ENCODE peak calls at places on chromosomes 11 and 22, in six cellular contexts. U, Y, R, I, P and E are unnamed samples.

GRCh38 chr11:86101493-86101892 is 32.6 kb upstream of the PICALM start:
- DNase-seq in U (no peak), Y (peak; percentile 54), R (no peak), I (no peak), P (no peak), E (no peak)

GRCh38 chr11:96863520-96863919 is 473.7 kb downstream of the JRKL start:
- DNase-seq in U (no peak), Y (no peak), R (no peak), I (no peak), P (no peak), E (no peak)

GRCh38 chr11:93225642-93226041 is 27.9 kb upstream of the SLC36A4 start:
- DNase-seq in U (no peak), Y (peak; percentile 16), R (no peak), I (no peak), P (no peak), E (no peak)

GRCh38 chr11:126421243-126421642 is 65.8 kb downstream of the ST3GAL4 start:
- DNase-seq in U (no peak), Y (no peak), R (no peak), I (no peak), P (no peak), E (peak; percentile 75)

GRCh38 chr11:75654314-75654713 is 14.5 kb downstream of the MAP6 start:
- DNase-seq in U (no peak), Y (peak; percentile 84), R (no peak), I (no peak), P (no peak), E (no peak)

GRCh38 chr11:18698341-18699268 is at the start of gene TMEM86A:
- DNase-seq in U (peak; percentile 90), Y (peak; percentile 60), R (peak; percentile 98), I (peak; percentile 90), P (peak; percentile 97), E (peak; percentile 98)

GRCh38 chr11:117634756-117635593 is 162.0 kb downstream of the DSCAML1 start:
- DNase-seq in U (no peak), Y (no peak), R (no peak), I (no peak), P (no peak), E (peak; percentile 61)

GRCh38 chr11:78742430-78742829 is 167.8 kb upstream of the NARS2 start:
- DNase-seq in U (no peak), Y (peak; percentile 6), R (peak; percentile 59), I (no peak), P (no peak), E (no peak)

GRCh38 chr22:43155789-43156188 is 4.4 kb downstream of the TSPO start:
- DNase-seq in U (no peak), Y (no peak), R (no peak), I (peak; percentile 26), P (no peak), E (no peak)

GRCh38 chr22:49606562-49606961 is 221.1 kb downstream of the BRD1 start:
- DNase-seq in U (no peak), Y (no peak), R (no peak), I (no peak), P (no peak), E (peak; percentile 21)

DNA sequence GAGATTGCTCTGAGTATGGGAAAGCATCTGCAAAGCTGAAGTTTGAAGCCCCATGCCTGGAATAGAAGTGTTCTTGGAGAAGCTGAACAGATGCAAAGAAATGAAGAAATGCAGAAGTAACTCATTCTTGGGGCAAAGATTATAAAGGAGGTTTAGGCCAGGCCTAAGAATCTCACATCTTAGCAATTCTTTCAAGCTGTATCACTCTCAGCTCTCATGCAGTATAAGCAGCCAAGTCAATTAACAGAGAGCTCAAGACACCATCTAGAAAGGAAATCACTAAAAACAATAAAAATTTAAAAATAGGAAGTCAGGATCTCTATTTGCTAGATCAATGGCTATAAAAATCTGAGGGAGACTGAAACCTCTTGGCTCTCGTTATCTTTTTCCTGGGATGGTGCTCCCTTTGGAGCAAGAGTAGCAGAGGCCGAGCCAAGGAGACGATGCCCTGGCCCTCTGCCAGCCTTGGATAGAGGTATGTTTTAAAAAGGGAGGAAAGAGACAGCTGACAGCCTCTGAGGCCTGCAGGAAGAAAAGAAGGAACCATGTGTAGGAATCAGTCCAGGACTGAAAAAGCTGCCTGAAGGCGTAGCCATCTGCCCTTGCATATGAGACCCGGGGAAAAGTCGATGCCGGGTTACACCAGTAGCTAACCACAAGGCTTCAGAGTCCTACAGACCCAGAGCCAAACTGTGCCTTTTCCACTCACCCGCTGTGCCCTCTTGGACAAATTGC is 229.8 kb downstream of the BLID start:
- DNase-seq in U (no peak), Y (no peak), R (no peak), I (no peak), P (peak; percentile 84), E (no peak)
- H3K27ac ChIP-seq in U (no peak overlapping the region), Y (no peak overlapping the region), R (no peak overlapping the region), I (no peak overlapping the region), P (peak overlapping the region; percentile 10), E (no peak overlapping the region)

DNA sequence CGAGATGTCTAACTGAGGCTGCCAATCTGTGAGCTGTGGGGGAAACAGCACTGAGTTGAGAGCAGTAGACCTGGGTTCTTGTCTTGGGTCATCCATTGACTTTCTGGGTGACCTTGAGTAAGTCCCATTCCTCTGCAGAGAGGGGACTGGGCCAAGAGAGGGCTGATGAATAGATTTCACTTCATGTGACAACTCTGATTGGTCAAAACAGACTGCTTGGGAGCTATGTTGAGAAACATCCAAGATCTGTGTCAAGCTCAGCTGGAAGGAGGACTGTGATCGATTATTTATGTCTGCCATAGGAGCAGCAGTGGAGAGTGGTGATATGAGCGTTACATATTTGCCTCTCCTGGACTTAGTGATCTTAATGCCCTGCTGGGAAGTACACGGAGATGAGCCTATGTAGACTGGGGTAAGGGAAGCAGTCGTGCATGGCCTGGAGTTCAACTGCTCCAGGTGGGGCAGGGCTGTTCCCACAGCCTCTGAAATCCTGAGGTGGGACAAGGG is 47.7 kb downstream of the OTOG start:
- DNase-seq in U (peak; percentile 1), Y (no peak), R (no peak), I (no peak), P (peak; percentile 33), E (no peak)
- TF ChIP-seq CTCF in U (no peak), Y (no peak), R (no peak), I (no peak), P (no peak), E (no peak)

GRCh38 chr11:73592640-73593039 is 5.3 kb downstream of the FAM168A start:
- DNase-seq in U (no peak), Y (no peak), R (no peak), I (no peak), P (no peak), E (no peak)

GRCh38 chr11:73586791-73587190 is 11.1 kb downstream of the FAM168A start:
- DNase-seq in U (no peak), Y (no peak), R (no peak), I (no peak), P (no peak), E (no peak)

GRCh38 chr11:73591743-73592142 is 6.2 kb downstream of the FAM168A start:
- DNase-seq in U (no peak), Y (no peak), R (no peak), I (no peak), P (no peak), E (no peak)

GRCh38 chr11:73585834-73586575 is 11.9 kb downstream of the FAM168A start:
- DNase-seq in U (no peak), Y (peak; percentile 90), R (no peak), I (no peak), P (no peak), E (no peak)

DNA sequence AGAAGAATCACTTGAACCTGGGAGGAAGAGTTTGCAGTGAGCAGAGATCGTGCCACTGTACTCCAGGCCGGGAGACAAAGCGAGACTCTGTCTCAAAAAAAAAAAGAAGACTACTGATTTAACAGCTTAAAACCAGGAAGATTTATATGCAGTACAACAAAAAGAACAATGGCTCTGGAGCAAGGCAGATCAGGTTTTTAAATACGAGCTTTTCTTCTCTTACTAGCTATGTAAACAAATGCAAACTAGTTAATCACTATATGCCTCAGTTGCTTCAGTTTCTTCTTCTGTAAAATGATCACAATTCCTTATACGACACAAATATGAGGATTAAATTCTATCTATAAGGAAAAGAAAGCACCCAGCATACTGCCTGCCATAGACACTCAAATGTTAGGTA is 6.9 kb downstream of the FAM168A start:
- DNase-seq in U (no peak), Y (no peak), R (no peak), I (no peak), P (no peak), E (no peak)
- H3K27ac ChIP-seq in U (no peak overlapping the region), Y (no peak overlapping the region), R (no peak overlapping the region), I (no peak overlapping the region), P (no peak overlapping the region), E (no peak overlapping the region)

GRCh38 chr11:102458531-102458930 is 6.0 kb upstream of the TMEM123 start:
- DNase-seq in U (no peak), Y (no peak), R (no peak), I (no peak), P (no peak), E (no peak)

GRCh38 chr11:102457056-102457677 is 4.6 kb upstream of the TMEM123 start:
- DNase-seq in U (no peak), Y (no peak), R (no peak), I (no peak), P (no peak), E (no peak)

GRCh38 chr11:102459393-102459792 is 6.8 kb upstream of the TMEM123 start:
- DNase-seq in U (no peak), Y (no peak), R (no peak), I (no peak), P (no peak), E (no peak)

GRCh38 chr11:102456381-102456780 is 3.8 kb upstream of the TMEM123 start:
- DNase-seq in U (no peak), Y (peak; percentile 39), R (no peak), I (no peak), P (no peak), E (no peak)

GRCh38 chr11:102457865-102458264 is 5.3 kb upstream of the TMEM123 start:
- DNase-seq in U (no peak), Y (no peak), R (no peak), I (no peak), P (no peak), E (no peak)
- TF ChIP-seq CTCF in U (no peak), Y (no peak), R (no peak), I (no peak), P (no peak), E (no peak)

GRCh38 chr22:30591588-30592359 is at the start of gene PES1:
- DNase-seq in U (peak; percentile 95), Y (peak; percentile 99), R (peak; percentile 95), I (peak; percentile 92), P (peak; percentile 98), E (peak; percentile 97)
- H3K27ac ChIP-seq in U (peak within 1 kb of the TSS; percentile 89), Y (peak within 1 kb of the TSS; percentile 67), R (peak within 1 kb of the TSS; percentile 82), I (peak within 1 kb of the TSS; percentile 37), P (peak within 1 kb of the TSS; percentile 84), E (peak within 1 kb of the TSS; percentile 91)

DNA sequence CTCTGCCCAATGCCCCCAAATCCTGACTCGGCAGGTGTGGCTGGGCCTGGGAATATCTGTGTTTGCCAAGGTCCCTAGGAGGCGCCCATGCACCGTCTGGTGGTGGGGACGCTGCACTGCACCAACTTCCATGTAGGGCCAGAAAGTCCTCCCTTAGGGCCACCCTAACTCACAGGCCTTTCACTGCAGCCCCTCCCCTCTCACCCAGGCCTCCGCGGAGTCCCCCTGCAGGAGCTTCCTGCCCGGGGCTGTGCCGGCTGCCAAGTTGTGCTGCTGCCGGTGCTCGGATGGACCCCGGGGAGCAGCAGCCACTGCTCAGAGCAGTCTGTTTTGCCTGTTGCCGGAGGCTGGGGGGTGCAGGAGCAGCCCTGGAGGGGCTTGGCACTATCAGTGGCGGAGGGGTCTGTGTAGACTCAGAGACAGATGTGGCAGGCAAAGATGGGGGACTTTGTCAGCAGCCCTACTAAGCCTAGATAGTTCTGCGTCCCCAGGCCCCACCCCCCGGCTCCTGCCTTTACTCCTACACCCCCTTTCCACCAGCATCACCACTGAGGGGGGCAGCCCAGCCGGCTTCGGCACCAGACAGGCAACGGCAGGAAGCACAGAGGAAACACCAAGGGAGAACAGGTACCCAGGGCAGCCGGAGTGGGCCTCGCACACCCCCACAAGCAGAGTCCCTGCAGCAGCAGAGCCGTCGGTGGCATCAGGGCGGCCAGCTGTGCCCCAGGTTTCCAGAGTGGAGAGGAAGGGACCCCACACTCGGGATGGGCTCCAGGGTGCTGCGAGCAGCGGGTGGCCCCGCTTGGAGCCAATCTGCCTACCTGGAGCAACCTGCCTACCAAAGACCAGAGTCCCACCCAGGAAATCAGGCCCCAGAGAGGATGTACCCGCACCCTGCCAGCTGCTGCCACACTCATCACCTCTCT is 124.3 kb downstream of the TRIM29 start:
- DNase-seq in U (no peak), Y (peak; percentile 10), R (no peak), I (peak; percentile 21), P (no peak), E (no peak)
- TF ChIP-seq CTCF in U (no peak), Y (peak; percentile 53), R (peak; percentile 40), I (peak; percentile 82), P (peak; percentile 42), E (peak; percentile 62)